ENCODE peak calls at places on chromosomes 5 and 9, in ten cellular contexts. One of them, this sample, is unnamed.

GRCh38 chr5:14143843-14144585 is 872 bp downstream of the TRIO start:
- DNase-seq in astrocyte: no peak
- DNase-seq in skeletal muscle cell: no peak
- DNase-seq in left ventricle myocardium inferior: peak; percentile 49
- DNase-seq in LNCaP clone FGC: no peak
- DNase-seq in cardiac fibroblast: no peak
- DNase-seq in lower leg skin: no peak
- DNase-seq in mucosa of descending colon: peak; percentile 79
- DNase-seq in kidney epithelial cell: no peak
- DNase-seq in epithelial cell of proximal tubule: no peak
- DNase-seq in this sample: peak; percentile 77

GRCh38 chr9:68704498-68704803 is 589 bp upstream of the PIP5K1B start:
- DNase-seq in astrocyte: no peak
- DNase-seq in skeletal muscle cell: no peak
- DNase-seq in left ventricle myocardium inferior: no peak
- DNase-seq in LNCaP clone FGC: no peak
- DNase-seq in cardiac fibroblast: no peak
- DNase-seq in lower leg skin: no peak
- DNase-seq in mucosa of descending colon: no peak
- DNase-seq in kidney epithelial cell: no peak
- DNase-seq in epithelial cell of proximal tubule: no peak
- DNase-seq in this sample: no peak

GRCh38 chr9:134564431-134565170 is 77.0 kb upstream of the COL5A1 start:
- DNase-seq in astrocyte: peak; percentile 97
- DNase-seq in skeletal muscle cell: peak; percentile 58
- DNase-seq in left ventricle myocardium inferior: no peak
- DNase-seq in LNCaP clone FGC: no peak
- DNase-seq in cardiac fibroblast: peak; percentile 66
- DNase-seq in lower leg skin: no peak
- DNase-seq in mucosa of descending colon: no peak
- DNase-seq in kidney epithelial cell: no peak
- DNase-seq in epithelial cell of proximal tubule: no peak
- DNase-seq in this sample: no peak

GRCh38 chr5:140725799-140726471 is 25.7 kb downstream of the ZMAT2 start:
- DNase-seq in astrocyte: peak; percentile 87
- DNase-seq in skeletal muscle cell: peak; percentile 58
- DNase-seq in left ventricle myocardium inferior: no peak
- DNase-seq in LNCaP clone FGC: peak; percentile 95
- DNase-seq in cardiac fibroblast: peak; percentile 98
- DNase-seq in lower leg skin: peak; percentile 17
- DNase-seq in mucosa of descending colon: no peak
- DNase-seq in kidney epithelial cell: peak; percentile 86
- DNase-seq in epithelial cell of proximal tubule: peak; percentile 80
- DNase-seq in this sample: no peak

GRCh38 chr5:1054799-1055775 is 46.5 kb downstream of the NKD2 start:
- DNase-seq in astrocyte: no peak
- DNase-seq in skeletal muscle cell: no peak
- DNase-seq in left ventricle myocardium inferior: peak; percentile 13
- DNase-seq in LNCaP clone FGC: no peak
- DNase-seq in cardiac fibroblast: no peak
- DNase-seq in lower leg skin: no peak
- DNase-seq in mucosa of descending colon: peak; percentile 41
- DNase-seq in kidney epithelial cell: no peak
- DNase-seq in epithelial cell of proximal tubule: no peak
- DNase-seq in this sample: no peak

GRCh38 chr5:159849437-159850191 is 66.7 kb upstream of the ADRA1B start:
- DNase-seq in astrocyte: peak; percentile 89
- DNase-seq in skeletal muscle cell: peak; percentile 71
- DNase-seq in left ventricle myocardium inferior: no peak
- DNase-seq in LNCaP clone FGC: no peak
- DNase-seq in cardiac fibroblast: peak; percentile 88
- DNase-seq in lower leg skin: no peak
- DNase-seq in mucosa of descending colon: no peak
- DNase-seq in kidney epithelial cell: peak; percentile 86
- DNase-seq in epithelial cell of proximal tubule: peak; percentile 80
- DNase-seq in this sample: no peak

GRCh38 chr5:130526708-130527107 is 622.4 kb downstream of the CHSY3 start:
- DNase-seq in astrocyte: peak; percentile 79
- DNase-seq in skeletal muscle cell: no peak
- DNase-seq in left ventricle myocardium inferior: no peak
- DNase-seq in LNCaP clone FGC: peak; percentile 55
- DNase-seq in cardiac fibroblast: peak; percentile 25
- DNase-seq in lower leg skin: no peak
- DNase-seq in mucosa of descending colon: no peak
- DNase-seq in kidney epithelial cell: no peak
- DNase-seq in epithelial cell of proximal tubule: no peak
- DNase-seq in this sample: peak; percentile 61

GRCh38 chr5:154758501-154758900 is 3.3 kb downstream of the LARP1 start:
- DNase-seq in astrocyte: no peak
- DNase-seq in skeletal muscle cell: no peak
- DNase-seq in left ventricle myocardium inferior: no peak
- DNase-seq in LNCaP clone FGC: no peak
- DNase-seq in cardiac fibroblast: no peak
- DNase-seq in lower leg skin: no peak
- DNase-seq in mucosa of descending colon: no peak
- DNase-seq in kidney epithelial cell: no peak
- DNase-seq in epithelial cell of proximal tubule: no peak
- DNase-seq in this sample: no peak

GRCh38 chr9:715743-716400 is 125.6 kb upstream of the DMRT1 start:
- DNase-seq in astrocyte: peak; percentile 65
- DNase-seq in skeletal muscle cell: no peak
- DNase-seq in left ventricle myocardium inferior: no peak
- DNase-seq in LNCaP clone FGC: no peak
- DNase-seq in cardiac fibroblast: peak; percentile 68
- DNase-seq in lower leg skin: no peak
- DNase-seq in mucosa of descending colon: no peak
- DNase-seq in kidney epithelial cell: no peak
- DNase-seq in epithelial cell of proximal tubule: no peak
- DNase-seq in this sample: no peak

GRCh38 chr9:715310-715709 is 126.2 kb upstream of the DMRT1 start:
- DNase-seq in astrocyte: peak; percentile 50
- DNase-seq in skeletal muscle cell: no peak
- DNase-seq in left ventricle myocardium inferior: no peak
- DNase-seq in LNCaP clone FGC: no peak
- DNase-seq in cardiac fibroblast: no peak
- DNase-seq in lower leg skin: no peak
- DNase-seq in mucosa of descending colon: no peak
- DNase-seq in kidney epithelial cell: no peak
- DNase-seq in epithelial cell of proximal tubule: no peak
- DNase-seq in this sample: no peak

GRCh38 chr9:712643-713042 is 128.9 kb upstream of the DMRT1 start:
- DNase-seq in astrocyte: no peak
- DNase-seq in skeletal muscle cell: no peak
- DNase-seq in left ventricle myocardium inferior: no peak
- DNase-seq in LNCaP clone FGC: no peak
- DNase-seq in cardiac fibroblast: no peak
- DNase-seq in lower leg skin: no peak
- DNase-seq in mucosa of descending colon: no peak
- DNase-seq in kidney epithelial cell: no peak
- DNase-seq in epithelial cell of proximal tubule: no peak
- DNase-seq in this sample: no peak

GRCh38 chr9:713046-713445 is 128.5 kb upstream of the DMRT1 start:
- DNase-seq in astrocyte: no peak
- DNase-seq in skeletal muscle cell: no peak
- DNase-seq in left ventricle myocardium inferior: no peak
- DNase-seq in LNCaP clone FGC: no peak
- DNase-seq in cardiac fibroblast: no peak
- DNase-seq in lower leg skin: no peak
- DNase-seq in mucosa of descending colon: no peak
- DNase-seq in kidney epithelial cell: no peak
- DNase-seq in epithelial cell of proximal tubule: no peak
- DNase-seq in this sample: no peak

DNA sequence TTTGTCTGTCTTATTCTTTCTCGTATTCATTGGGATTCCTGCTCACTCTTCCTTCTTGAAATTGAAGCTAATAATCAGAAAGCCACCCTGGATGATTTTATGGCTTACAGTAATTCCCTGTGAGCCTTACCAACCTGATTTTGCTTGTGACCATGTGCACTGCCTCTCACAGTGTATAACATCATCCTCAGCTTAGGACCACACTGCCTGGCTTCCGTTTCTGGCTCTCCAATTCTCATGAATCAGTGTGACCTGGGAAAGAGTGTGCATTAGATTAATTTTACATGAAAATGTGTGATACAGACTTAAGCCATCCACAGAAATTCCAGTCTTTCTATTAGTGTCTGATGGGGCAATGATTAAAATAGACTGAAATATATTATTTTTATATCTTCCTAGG is 126.8 kb upstream of the DMRT1 start:
- DNase-seq in astrocyte: no peak
- DNase-seq in skeletal muscle cell: no peak
- DNase-seq in left ventricle myocardium inferior: no peak
- DNase-seq in LNCaP clone FGC: no peak
- DNase-seq in cardiac fibroblast: no peak
- DNase-seq in lower leg skin: no peak
- DNase-seq in mucosa of descending colon: no peak
- DNase-seq in kidney epithelial cell: no peak
- DNase-seq in epithelial cell of proximal tubule: no peak
- DNase-seq in this sample: no peak
- H3K4me3 ChIP-seq in astrocyte: no peak overlapping the region
- H3K4me3 ChIP-seq in skeletal muscle cell: no peak overlapping the region
- H3K4me3 ChIP-seq in left ventricle myocardium inferior: peak overlapping the region; percentile 11
- H3K4me3 ChIP-seq in LNCaP clone FGC: no peak overlapping the region
- H3K4me3 ChIP-seq in cardiac fibroblast: no peak overlapping the region
- H3K4me3 ChIP-seq in lower leg skin: no peak overlapping the region
- H3K4me3 ChIP-seq in mucosa of descending colon: no peak overlapping the region
- H3K4me3 ChIP-seq in kidney epithelial cell: no peak overlapping the region
- H3K4me3 ChIP-seq in epithelial cell of proximal tubule: no peak overlapping the region
- H3K4me3 ChIP-seq in this sample: no peak overlapping the region

GRCh38 chr9:26786571-26786970 is 106.0 kb downstream of the CAAP1 start:
- DNase-seq in astrocyte: no peak
- DNase-seq in skeletal muscle cell: no peak
- DNase-seq in left ventricle myocardium inferior: no peak
- DNase-seq in LNCaP clone FGC: no peak
- DNase-seq in cardiac fibroblast: no peak
- DNase-seq in lower leg skin: no peak
- DNase-seq in mucosa of descending colon: no peak
- DNase-seq in kidney epithelial cell: no peak
- DNase-seq in epithelial cell of proximal tubule: no peak
- DNase-seq in this sample: no peak
- H3K4me3 ChIP-seq in astrocyte: no peak overlapping the region
- H3K4me3 ChIP-seq in skeletal muscle cell: no peak overlapping the region
- H3K4me3 ChIP-seq in left ventricle myocardium inferior: no peak overlapping the region
- H3K4me3 ChIP-seq in LNCaP clone FGC: no peak overlapping the region
- H3K4me3 ChIP-seq in cardiac fibroblast: no peak overlapping the region
- H3K4me3 ChIP-seq in lower leg skin: no peak overlapping the region
- H3K4me3 ChIP-seq in mucosa of descending colon: no peak overlapping the region
- H3K4me3 ChIP-seq in kidney epithelial cell: no peak overlapping the region
- H3K4me3 ChIP-seq in epithelial cell of proximal tubule: no peak overlapping the region
- H3K4me3 ChIP-seq in this sample: no peak overlapping the region

DNA sequence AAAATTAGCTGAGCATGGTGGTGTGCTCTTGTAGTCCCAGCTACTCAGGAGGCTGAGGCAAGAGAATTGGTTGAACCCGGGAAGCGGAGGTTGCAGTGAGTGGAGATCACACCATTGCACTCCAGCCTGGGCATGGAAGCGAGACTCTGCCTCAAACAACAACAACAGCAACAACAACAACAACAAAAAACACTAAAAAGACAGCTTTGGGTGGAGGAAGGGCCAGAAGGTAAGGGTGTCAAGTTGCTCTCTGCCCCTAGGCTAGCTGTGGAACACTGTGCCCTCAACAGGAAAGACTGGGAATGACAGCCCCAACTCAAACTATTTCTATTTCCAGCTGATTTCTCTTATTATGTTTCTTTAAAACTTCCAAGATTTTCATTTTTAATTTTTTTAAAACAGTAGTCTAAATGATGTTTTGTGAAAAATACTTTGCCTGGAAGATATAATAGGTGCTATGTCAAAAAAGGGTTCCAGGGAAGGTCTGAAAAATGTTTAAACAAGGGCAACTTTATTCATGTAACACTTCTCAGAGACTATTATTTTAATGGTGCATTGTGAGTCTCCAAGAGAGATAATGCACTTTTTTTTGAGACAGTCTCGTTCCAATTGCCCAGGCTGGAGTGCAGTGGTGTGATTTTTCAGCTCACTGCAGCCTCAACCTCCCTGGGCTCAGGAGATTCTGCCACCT is 29.9 kb downstream of the CLINT1 start:
- DNase-seq in astrocyte: no peak
- DNase-seq in skeletal muscle cell: no peak
- DNase-seq in left ventricle myocardium inferior: no peak
- DNase-seq in LNCaP clone FGC: no peak
- DNase-seq in cardiac fibroblast: peak; percentile 25
- DNase-seq in lower leg skin: no peak
- DNase-seq in mucosa of descending colon: no peak
- DNase-seq in kidney epithelial cell: no peak
- DNase-seq in epithelial cell of proximal tubule: no peak
- DNase-seq in this sample: no peak
- H3K4me3 ChIP-seq in astrocyte: no peak overlapping the region
- H3K4me3 ChIP-seq in skeletal muscle cell: no peak overlapping the region
- H3K4me3 ChIP-seq in left ventricle myocardium inferior: no peak overlapping the region
- H3K4me3 ChIP-seq in LNCaP clone FGC: no peak overlapping the region
- H3K4me3 ChIP-seq in cardiac fibroblast: no peak overlapping the region
- H3K4me3 ChIP-seq in lower leg skin: no peak overlapping the region
- H3K4me3 ChIP-seq in mucosa of descending colon: no peak overlapping the region
- H3K4me3 ChIP-seq in kidney epithelial cell: no peak overlapping the region
- H3K4me3 ChIP-seq in epithelial cell of proximal tubule: no peak overlapping the region
- H3K4me3 ChIP-seq in this sample: no peak overlapping the region

GRCh38 chr9:1456301-1456999 is 406.3 kb downstream of the DMRT2 start:
- DNase-seq in astrocyte: no peak
- DNase-seq in skeletal muscle cell: no peak
- DNase-seq in left ventricle myocardium inferior: no peak
- DNase-seq in LNCaP clone FGC: no peak
- DNase-seq in cardiac fibroblast: no peak
- DNase-seq in lower leg skin: no peak
- DNase-seq in mucosa of descending colon: no peak
- DNase-seq in kidney epithelial cell: no peak
- DNase-seq in epithelial cell of proximal tubule: no peak
- DNase-seq in this sample: no peak

GRCh38 chr9:1457460-1457859 is 407.3 kb downstream of the DMRT2 start:
- DNase-seq in astrocyte: no peak
- DNase-seq in skeletal muscle cell: no peak
- DNase-seq in left ventricle myocardium inferior: no peak
- DNase-seq in LNCaP clone FGC: no peak
- DNase-seq in cardiac fibroblast: no peak
- DNase-seq in lower leg skin: no peak
- DNase-seq in mucosa of descending colon: no peak
- DNase-seq in kidney epithelial cell: no peak
- DNase-seq in epithelial cell of proximal tubule: no peak
- DNase-seq in this sample: no peak

GRCh38 chr9:1454980-1455367 is 404.8 kb downstream of the DMRT2 start:
- DNase-seq in astrocyte: no peak
- DNase-seq in skeletal muscle cell: no peak
- DNase-seq in left ventricle myocardium inferior: no peak
- DNase-seq in LNCaP clone FGC: no peak
- DNase-seq in cardiac fibroblast: no peak
- DNase-seq in lower leg skin: peak; percentile 34
- DNase-seq in mucosa of descending colon: no peak
- DNase-seq in kidney epithelial cell: no peak
- DNase-seq in epithelial cell of proximal tubule: no peak
- DNase-seq in this sample: no peak

GRCh38 chr9:1453636-1454035 is 403.5 kb downstream of the DMRT2 start:
- DNase-seq in astrocyte: no peak
- DNase-seq in skeletal muscle cell: no peak
- DNase-seq in left ventricle myocardium inferior: no peak
- DNase-seq in LNCaP clone FGC: no peak
- DNase-seq in cardiac fibroblast: no peak
- DNase-seq in lower leg skin: no peak
- DNase-seq in mucosa of descending colon: no peak
- DNase-seq in kidney epithelial cell: no peak
- DNase-seq in epithelial cell of proximal tubule: no peak
- DNase-seq in this sample: no peak

DNA sequence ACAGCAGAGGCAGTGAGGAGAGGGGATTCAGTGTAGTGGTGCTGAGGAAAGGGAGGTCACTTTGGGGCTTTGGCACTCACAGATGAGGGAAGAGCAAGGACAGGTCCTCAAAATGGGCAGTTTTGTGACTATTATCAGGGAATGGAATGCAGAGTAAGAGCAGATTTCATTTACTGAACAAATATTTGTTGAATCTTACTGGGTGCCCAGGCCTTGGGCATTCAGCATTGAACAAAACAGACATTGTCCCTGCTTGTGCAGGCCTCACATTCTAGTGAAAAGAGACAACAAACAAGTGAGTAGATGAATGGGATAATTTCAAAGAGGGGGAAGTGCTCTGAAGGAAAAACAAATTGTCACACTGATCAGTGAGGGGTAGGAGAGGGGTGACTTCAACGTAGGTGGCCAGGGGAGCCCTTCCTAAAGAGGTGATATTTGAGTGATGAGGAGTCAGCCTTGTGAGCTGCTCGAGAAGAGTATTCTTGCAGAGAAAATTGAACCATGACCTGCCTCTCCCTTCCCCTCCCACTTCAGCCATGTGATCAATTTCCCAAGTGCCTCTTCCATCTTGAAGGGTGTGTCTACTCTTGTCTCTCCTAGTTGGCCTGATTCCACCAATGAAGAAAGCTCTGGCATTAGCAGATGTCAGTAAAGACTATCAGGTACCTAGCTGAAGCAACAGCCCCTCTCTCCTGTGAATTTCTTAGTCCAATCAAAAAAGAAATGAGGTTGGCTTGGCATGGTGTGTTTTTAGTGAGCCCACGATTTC is 404.2 kb downstream of the DMRT2 start:
- DNase-seq in astrocyte: no peak
- DNase-seq in skeletal muscle cell: no peak
- DNase-seq in left ventricle myocardium inferior: no peak
- DNase-seq in LNCaP clone FGC: no peak
- DNase-seq in cardiac fibroblast: no peak
- DNase-seq in lower leg skin: peak; percentile 38
- DNase-seq in mucosa of descending colon: no peak
- DNase-seq in kidney epithelial cell: no peak
- DNase-seq in epithelial cell of proximal tubule: no peak
- DNase-seq in this sample: no peak
- H3K4me3 ChIP-seq in astrocyte: no peak overlapping the region
- H3K4me3 ChIP-seq in skeletal muscle cell: no peak overlapping the region
- H3K4me3 ChIP-seq in left ventricle myocardium inferior: no peak overlapping the region
- H3K4me3 ChIP-seq in LNCaP clone FGC: no peak overlapping the region
- H3K4me3 ChIP-seq in cardiac fibroblast: no peak overlapping the region
- H3K4me3 ChIP-seq in lower leg skin: no peak overlapping the region
- H3K4me3 ChIP-seq in mucosa of descending colon: no peak overlapping the region
- H3K4me3 ChIP-seq in kidney epithelial cell: no peak overlapping the region
- H3K4me3 ChIP-seq in epithelial cell of proximal tubule: no peak overlapping the region
- H3K4me3 ChIP-seq in this sample: no peak overlapping the region

This sample was measured in lower lobe of right lung.